ENCODE peak calls at places on chromosome 7, in four cellular contexts. One of them, this sample, is unnamed. For H3K4me1, the result is how much of the 10 kb centered on the place peaks cover.

GRCh38 chr7:134315679-134316538 is 821 bp downstream of the SLC35B4 start:
- ATAC-seq in heart left ventricle: no peak
- ATAC-seq in A549: no peak
- ATAC-seq in upper lobe of left lung: no peak
- ATAC-seq in this sample: no peak

GRCh38 chr7:138727336-138728099 is 26.4 kb upstream of the SVOPL start:
- ATAC-seq in heart left ventricle: no peak
- ATAC-seq in upper lobe of left lung: no peak
- ATAC-seq in A549: no peak
- ATAC-seq in this sample: no peak

GRCh38 chr7:116686812-116687419 is 14.9 kb downstream of the MET start:
- ATAC-seq in heart left ventricle: no peak
- ATAC-seq in A549: peak
- ATAC-seq in upper lobe of left lung: no peak
- ATAC-seq in this sample: no peak

GRCh38 chr7:47937065-47937687 is 11.1 kb downstream of the PKD1L1 start:
- ATAC-seq in A549: no peak
- ATAC-seq in heart left ventricle: no peak
- ATAC-seq in upper lobe of left lung: no peak
- ATAC-seq in this sample: no peak

GRCh38 chr7:117218700-117219099 is 104.2 kb downstream of the WNT2 start:
- ATAC-seq in upper lobe of left lung: no peak
- ATAC-seq in heart left ventricle: no peak
- ATAC-seq in A549: no peak
- ATAC-seq in this sample: no peak

GRCh38 chr7:116327751-116328150 is 117.4 kb downstream of the TES start:
- ATAC-seq in heart left ventricle: no peak
- ATAC-seq in A549: no peak
- ATAC-seq in upper lobe of left lung: no peak
- ATAC-seq in this sample: no peak

GRCh38 chr7:125436220-125436619 is 506.6 kb upstream of the POT1 start:
- ATAC-seq in upper lobe of left lung: no peak
- ATAC-seq in A549: no peak
- ATAC-seq in heart left ventricle: no peak
- ATAC-seq in this sample: no peak

GRCh38 chr7:18890134-18890533 is 227.3 kb downstream of the TWIST1 start:
- ATAC-seq in heart left ventricle: no peak
- ATAC-seq in upper lobe of left lung: no peak
- ATAC-seq in A549: no peak
- ATAC-seq in this sample: no peak

GRCh38 chr7:37833107-37833817 is 15.1 kb upstream of the NME8 start:
- ATAC-seq in upper lobe of left lung: no peak
- ATAC-seq in heart left ventricle: peak
- ATAC-seq in A549: peak
- ATAC-seq in this sample: no peak

GRCh38 chr7:77326131-77326530 is 90.0 kb downstream of the GSAP start:
- ATAC-seq in A549: no peak
- ATAC-seq in upper lobe of left lung: no peak
- ATAC-seq in heart left ventricle: no peak
- ATAC-seq in this sample: no peak

GRCh38 chr7:39252916-39253315 is 275.2 kb downstream of the POU6F2 start:
- ATAC-seq in A549: no peak
- ATAC-seq in upper lobe of left lung: no peak
- ATAC-seq in heart left ventricle: no peak
- ATAC-seq in this sample: no peak

GRCh38 chr7:101913876-101914275 is 96.5 kb downstream of the CUX1 start:
- ATAC-seq in heart left ventricle: no peak
- ATAC-seq in upper lobe of left lung: no peak
- ATAC-seq in A549: no peak
- ATAC-seq in this sample: no peak

GRCh38 chr7:56110611-56111010 is 4.3 kb upstream of the CHCHD2 start:
- ATAC-seq in upper lobe of left lung: no peak
- ATAC-seq in A549: no peak
- ATAC-seq in heart left ventricle: no peak
- ATAC-seq in this sample: no peak

GRCh38 chr7:92609921-92610518 is 19.8 kb upstream of the FAM133B start:
- ATAC-seq in heart left ventricle: no peak
- ATAC-seq in A549: peak
- ATAC-seq in upper lobe of left lung: no peak
- ATAC-seq in this sample: no peak

GRCh38 chr7:132779164-132779563 is 202.9 kb upstream of the PLXNA4 start:
- ATAC-seq in heart left ventricle: no peak
- ATAC-seq in upper lobe of left lung: no peak
- ATAC-seq in A549: no peak
- ATAC-seq in this sample: no peak

GRCh38 chr7:33733865-33734650 is 171.3 kb upstream of the BMPER start:
- ATAC-seq in A549: no peak
- ATAC-seq in heart left ventricle: peak
- ATAC-seq in upper lobe of left lung: no peak
- ATAC-seq in this sample: no peak

GRCh38 chr7:117020605-117021002 is 67.3 kb downstream of the ST7 start:
- ATAC-seq in A549: peak
- ATAC-seq in upper lobe of left lung: no peak
- ATAC-seq in heart left ventricle: no peak
- ATAC-seq in this sample: no peak

GRCh38 chr7:76122516-76123239 is 74.8 kb downstream of the MDH2 start:
- ATAC-seq in A549: no peak
- ATAC-seq in upper lobe of left lung: no peak
- ATAC-seq in heart left ventricle: no peak
- ATAC-seq in this sample: no peak

GRCh38 chr7:112283382-112283910 is 77.0 kb downstream of the ZNF277 start:
- ATAC-seq in upper lobe of left lung: no peak
- ATAC-seq in A549: no peak
- ATAC-seq in heart left ventricle: no peak
- ATAC-seq in this sample: no peak

GRCh38 chr7:79876769-79877362 is 257.8 kb upstream of the GNAI1 start:
- ATAC-seq in A549: no peak
- ATAC-seq in heart left ventricle: no peak
- ATAC-seq in upper lobe of left lung: no peak
- ATAC-seq in this sample: no peak

GRCh38 chr7:80771523-80771922 is 133.1 kb downstream of the CD36 start:
- ATAC-seq in A549: peak
- ATAC-seq in heart left ventricle: peak
- ATAC-seq in upper lobe of left lung: no peak
- ATAC-seq in this sample: no peak

GRCh38 chr7:80309971-80310549 is 175.4 kb downstream of the GNAI1 start:
- ATAC-seq in A549: no peak
- ATAC-seq in heart left ventricle: no peak
- ATAC-seq in upper lobe of left lung: no peak
- ATAC-seq in this sample: no peak

GRCh38 chr7:24868724-24869123 is 111.3 kb downstream of the OSBPL3 start:
- ATAC-seq in A549: no peak
- ATAC-seq in heart left ventricle: no peak
- ATAC-seq in upper lobe of left lung: no peak
- ATAC-seq in this sample: no peak

GRCh38 chr7:100431286-100431735 is 1.7 kb downstream of the MEPCE start:
- ATAC-seq in upper lobe of left lung: no peak
- ATAC-seq in A549: no peak
- ATAC-seq in heart left ventricle: no peak
- ATAC-seq in this sample: no peak

GRCh38 chr7:26486153-26486552 is 194.5 kb downstream of the SNX10 start:
- ATAC-seq in heart left ventricle: no peak
- ATAC-seq in upper lobe of left lung: no peak
- ATAC-seq in A549: no peak
- ATAC-seq in this sample: no peak

GRCh38 chr7:117084286-117084685 is 131.0 kb downstream of the ST7 start:
- ATAC-seq in upper lobe of left lung: no peak
- ATAC-seq in heart left ventricle: no peak
- ATAC-seq in A549: no peak
- ATAC-seq in this sample: no peak

GRCh38 chr7:75772081-75773077 is at the start of gene CCL26:
- ATAC-seq in A549: peak
- ATAC-seq in heart left ventricle: peak
- ATAC-seq in upper lobe of left lung: peak
- ATAC-seq in this sample: peak

GRCh38 chr7:5248201-5248885 is 34.4 kb upstream of the SLC29A4 start:
- ATAC-seq in heart left ventricle: peak
- ATAC-seq in A549: no peak
- ATAC-seq in upper lobe of left lung: no peak
- ATAC-seq in this sample: peak

GRCh38 chr7:90945104-90945752 is 319.0 kb upstream of the FZD1 start:
- ATAC-seq in A549: no peak
- ATAC-seq in upper lobe of left lung: no peak
- ATAC-seq in heart left ventricle: peak
- ATAC-seq in this sample: peak

GRCh38 chr7:24279512-24279911 is 4.5 kb upstream of the NPY start:
- ATAC-seq in A549: no peak
- ATAC-seq in upper lobe of left lung: no peak
- ATAC-seq in heart left ventricle: no peak
- ATAC-seq in this sample: no peak

GRCh38 chr7:16822029-16822428 is 17.2 kb upstream of the AGR2 start:
- ATAC-seq in upper lobe of left lung: no peak
- ATAC-seq in A549: peak
- ATAC-seq in heart left ventricle: no peak
- ATAC-seq in this sample: no peak

GRCh38 chr7:81190997-81191747 is 272.3 kb upstream of the SEMA3C start:
- ATAC-seq in upper lobe of left lung: no peak
- ATAC-seq in heart left ventricle: peak
- ATAC-seq in A549: peak
- ATAC-seq in this sample: no peak

GRCh38 chr7:105212236-105212635 is 176.5 kb downstream of the SRPK2 start:
- ATAC-seq in A549: no peak
- ATAC-seq in heart left ventricle: no peak
- ATAC-seq in upper lobe of left lung: no peak
- ATAC-seq in this sample: no peak
- H3K4me1 ChIP-seq in A549: under half
- H3K4me1 ChIP-seq in heart left ventricle: under half
- H3K4me1 ChIP-seq in upper lobe of left lung: under half
- H3K4me1 ChIP-seq in this sample: under half

DNA sequence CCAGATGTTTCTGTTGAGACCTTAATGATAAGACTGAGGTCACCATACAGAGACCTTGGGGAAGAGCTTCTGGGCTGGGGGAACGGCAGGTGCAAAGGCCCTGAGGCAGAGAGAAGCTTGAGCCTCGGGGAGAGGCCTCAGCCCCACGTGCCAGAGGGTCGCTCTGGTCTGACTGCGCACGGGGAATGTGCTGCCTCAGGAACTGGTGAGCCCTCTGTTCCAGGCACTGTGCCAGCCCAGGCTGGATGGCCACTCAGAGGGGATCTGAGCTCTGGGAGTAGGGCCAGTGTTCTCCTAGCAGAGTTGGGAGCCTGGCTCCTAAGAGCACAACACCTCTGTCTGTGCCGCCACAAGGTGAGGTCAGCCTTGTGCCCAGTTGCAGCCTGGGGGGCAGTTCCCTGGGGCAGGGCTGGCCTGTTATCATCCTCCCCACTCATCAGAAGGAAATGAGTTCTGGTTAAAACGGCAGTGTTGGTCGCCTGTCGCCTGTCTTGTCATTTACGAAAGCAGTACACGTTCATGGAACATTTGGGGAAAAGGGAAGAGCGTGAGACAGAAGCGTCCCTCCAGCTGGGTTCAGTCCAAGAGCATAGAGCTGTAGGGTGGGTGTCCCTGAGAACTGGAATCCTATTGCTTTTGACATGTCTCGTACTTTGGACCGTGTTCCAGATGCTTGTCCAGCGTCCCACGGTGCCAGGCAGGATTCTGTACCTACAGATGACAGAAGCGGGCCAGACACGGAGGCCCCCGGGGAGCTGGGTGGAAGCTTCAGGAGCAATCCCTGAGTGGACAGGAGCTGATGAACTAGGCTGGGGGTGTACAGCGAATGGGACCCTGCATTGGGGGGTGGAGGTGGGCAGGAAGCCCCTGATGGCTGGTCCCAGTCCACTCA is 4.3 kb downstream of the TTYH3 start:
- ATAC-seq in upper lobe of left lung: no peak
- ATAC-seq in A549: no peak
- ATAC-seq in heart left ventricle: peak
- ATAC-seq in this sample: no peak
- H3K4me3 ChIP-seq in upper lobe of left lung: no peak
- H3K4me3 ChIP-seq in A549: no peak
- H3K4me3 ChIP-seq in heart left ventricle: no peak
- H3K4me3 ChIP-seq in this sample: no peak

GRCh38 chr7:44884553-44885393 is 557 bp downstream of the PURB start:
- ATAC-seq in A549: peak
- ATAC-seq in upper lobe of left lung: peak
- ATAC-seq in heart left ventricle: peak
- ATAC-seq in this sample: peak
- TF ChIP-seq POLR2A in A549: no peak
- TF ChIP-seq POLR2A in upper lobe of left lung: no peak
- TF ChIP-seq POLR2A in heart left ventricle: no peak
- TF ChIP-seq POLR2A in this sample: peak

GRCh38 chr7:105007298-105007697 is 6.7 kb upstream of the KMT2E start:
- ATAC-seq in A549: no peak
- ATAC-seq in heart left ventricle: no peak
- ATAC-seq in upper lobe of left lung: no peak
- ATAC-seq in this sample: no peak
- H3K4me1 ChIP-seq in A549: half or more
- H3K4me1 ChIP-seq in heart left ventricle: half or more
- H3K4me1 ChIP-seq in upper lobe of left lung: half or more
- H3K4me1 ChIP-seq in this sample: under half

GRCh38 chr7:12028508-12028907 is 182.6 kb upstream of the TMEM106B start:
- ATAC-seq in heart left ventricle: no peak
- ATAC-seq in A549: no peak
- ATAC-seq in upper lobe of left lung: no peak
- ATAC-seq in this sample: no peak
- H3K4me3 ChIP-seq in heart left ventricle: no peak
- H3K4me3 ChIP-seq in A549: no peak
- H3K4me3 ChIP-seq in upper lobe of left lung: no peak
- H3K4me3 ChIP-seq in this sample: no peak

GRCh38 chr7:87129332-87129731 is 22.9 kb upstream of the DMTF1 start:
- ATAC-seq in heart left ventricle: no peak
- ATAC-seq in A549: no peak
- ATAC-seq in upper lobe of left lung: no peak
- ATAC-seq in this sample: no peak

GRCh38 chr7:87127019-87127418 is 25.2 kb upstream of the DMTF1 start:
- ATAC-seq in A549: no peak
- ATAC-seq in heart left ventricle: no peak
- ATAC-seq in upper lobe of left lung: no peak
- ATAC-seq in this sample: no peak

GRCh38 chr7:87129836-87130235 is 22.4 kb upstream of the DMTF1 start:
- ATAC-seq in upper lobe of left lung: no peak
- ATAC-seq in A549: no peak
- ATAC-seq in heart left ventricle: no peak
- ATAC-seq in this sample: no peak

GRCh38 chr7:87131806-87132205 is 20.4 kb upstream of the DMTF1 start:
- ATAC-seq in A549: no peak
- ATAC-seq in heart left ventricle: no peak
- ATAC-seq in upper lobe of left lung: no peak
- ATAC-seq in this sample: no peak

GRCh38 chr7:87128883-87129282 is 23.4 kb upstream of the DMTF1 start:
- ATAC-seq in A549: no peak
- ATAC-seq in heart left ventricle: no peak
- ATAC-seq in upper lobe of left lung: no peak
- ATAC-seq in this sample: no peak
- TF ChIP-seq POLR2A in A549: no peak
- TF ChIP-seq POLR2A in heart left ventricle: no peak
- TF ChIP-seq POLR2A in upper lobe of left lung: no peak
- TF ChIP-seq POLR2A in this sample: no peak